ENCODE peak calls at places on chromosomes 5 and 9, in eight cellular contexts. D is tibial nerve, Z is H1, O is ovary, B is sigmoid colon, J is K562, R is A549, K is SK-N-SH. W is an unnamed sample.

GRCh38 chr5:95821110-95822021 is 1.2 kb downstream of the GLRX start:
- DNase-seq in R (no peak), B (no peak), K (peak), J (no peak), Z (no peak), O (no peak), D (no peak), W (no peak)

GRCh38 chr9:93891549-93892310 is 63.4 kb downstream of the BARX1 start:
- DNase-seq in K (no peak), B (peak), R (no peak), J (no peak), Z (no peak), D (no peak), O (no peak), W (peak)

GRCh38 chr9:20479419-20480155 is 142.7 kb downstream of the MLLT3 start:
- DNase-seq in D (no peak), R (no peak), B (no peak), Z (no peak), O (no peak), J (no peak), K (no peak), W (no peak)

GRCh38 chr5:84292788-84293653 is 91.7 kb downstream of the EDIL3 start:
- DNase-seq in B (no peak), K (no peak), D (no peak), Z (no peak), J (no peak), O (no peak), R (no peak), W (no peak)

GRCh38 chr5:10631597-10631996 is 67.7 kb downstream of the ANKRD33B start:
- DNase-seq in D (no peak), Z (no peak), B (peak), J (no peak), K (no peak), O (no peak), R (no peak), W (no peak)

GRCh38 chr9:121226186-121226585 is 24.5 kb upstream of the RAB14 start:
- DNase-seq in J (no peak), O (no peak), B (no peak), D (no peak), K (no peak), Z (no peak), R (no peak), W (no peak)

GRCh38 chr5:31809037-31809910 is 170.3 kb downstream of the PDZD2 start:
- DNase-seq in D (peak), J (peak), R (peak), K (peak), B (peak), Z (peak), O (peak), W (peak)

GRCh38 chr9:132669636-132670358 is at the start of gene DDX31:
- DNase-seq in B (peak), O (peak), D (peak), K (peak), R (peak), Z (no peak), J (peak), W (peak)

GRCh38 chr9:2545881-2546490 is 75.6 kb upstream of the VLDLR start:
- DNase-seq in Z (no peak), J (no peak), R (no peak), B (no peak), O (no peak), D (no peak), K (no peak), W (no peak)

GRCh38 chr5:177232761-177233160 is 70.8 kb downstream of the RAB24 start:
- DNase-seq in D (no peak), Z (no peak), O (no peak), R (no peak), K (no peak), J (no peak), B (no peak), W (no peak)

GRCh38 chr5:133941456-133942196 is 26.8 kb downstream of the C5orf15 start:
- DNase-seq in D (no peak), R (no peak), K (no peak), O (no peak), Z (no peak), B (no peak), J (peak), W (no peak)

GRCh38 chr5:107224272-107224671 is 446.5 kb downstream of the EFNA5 start:
- DNase-seq in B (no peak), R (no peak), J (no peak), K (no peak), O (no peak), D (no peak), Z (no peak), W (no peak)

GRCh38 chr5:107887587-107887986 is 216.8 kb upstream of the EFNA5 start:
- DNase-seq in D (no peak), J (no peak), Z (no peak), R (no peak), O (no peak), B (no peak), K (no peak), W (no peak)

GRCh38 chr9:118577121-118577520 is 792.1 kb downstream of the BRINP1 start:
- DNase-seq in D (no peak), O (no peak), Z (no peak), B (no peak), K (no peak), J (no peak), R (no peak), W (no peak)

GRCh38 chr5:173235499-173236394 is 741 bp upstream of the NKX2-5 start:
- DNase-seq in J (no peak), K (no peak), D (no peak), O (no peak), R (no peak), Z (no peak), B (no peak), W (peak)

GRCh38 chr9:95506692-95507455 is 9.9 kb downstream of the PTCH1 start:
- DNase-seq in Z (no peak), D (no peak), O (peak), K (peak), B (peak), J (peak), R (peak), W (peak)

GRCh38 chr5:131644822-131645221 is 9.8 kb upstream of the RAPGEF6 start:
- DNase-seq in B (no peak), J (no peak), D (no peak), Z (no peak), R (no peak), O (no peak), K (no peak), W (no peak)

GRCh38 chr5:75243100-75243499 is 6.4 kb upstream of the ANKRD31 start:
- DNase-seq in R (no peak), D (no peak), J (no peak), B (no peak), K (no peak), O (no peak), Z (no peak), W (no peak)

GRCh38 chr9:135012166-135012565 is 75.3 kb upstream of the OLFM1 start:
- DNase-seq in B (no peak), Z (no peak), D (no peak), R (no peak), K (no peak), J (no peak), O (no peak), W (no peak)

GRCh38 chr9:17995031-17995430 is 416.2 kb downstream of the SH3GL2 start:
- DNase-seq in B (no peak), K (no peak), J (no peak), R (no peak), O (no peak), Z (no peak), D (no peak), W (no peak)

GRCh38 chr5:137636846-137637515 is 98.9 kb downstream of the KLHL3 start:
- DNase-seq in O (no peak), D (no peak), B (no peak), R (no peak), J (no peak), K (no peak), Z (no peak), W (peak)

GRCh38 chr5:139468421-139468931 is 2.3 kb upstream of the SMIM33 start:
- DNase-seq in B (no peak), Z (no peak), D (no peak), J (peak), O (no peak), K (no peak), R (no peak), W (no peak)

GRCh38 chr9:12955510-12956163 is 180.8 kb downstream of the LURAP1L start:
- DNase-seq in D (no peak), K (no peak), O (no peak), B (no peak), R (no peak), Z (peak), J (no peak), W (no peak)

GRCh38 chr5:140648132-140648432 is 453 bp downstream of the IK start:
- DNase-seq in K (no peak), O (no peak), J (no peak), Z (no peak), D (no peak), B (no peak), R (peak), W (no peak)

GRCh38 chr9:76023715-76024195 is 133.3 kb downstream of the PCSK5 start:
- DNase-seq in R (no peak), O (no peak), J (no peak), K (no peak), Z (no peak), D (no peak), B (no peak), W (no peak)

GRCh38 chr9:113668057-113668456 is 204.5 kb downstream of the RGS3 start:
- DNase-seq in B (no peak), K (no peak), J (no peak), Z (no peak), R (no peak), O (no peak), D (no peak), W (no peak)

GRCh38 chr5:168734119-168734518 is 155.0 kb upstream of the PANK3 start:
- DNase-seq in R (no peak), B (no peak), K (no peak), J (no peak), O (no peak), Z (no peak), D (no peak), W (no peak)

GRCh38 chr9:94937214-94937903 is 210.9 kb downstream of the AOPEP start:
- DNase-seq in J (peak), Z (no peak), O (no peak), R (peak), K (no peak), D (no peak), B (no peak), W (no peak)

GRCh38 chr5:91925249-91925648 is 542.1 kb upstream of the ARRDC3 start:
- DNase-seq in O (no peak), J (no peak), Z (no peak), D (no peak), K (no peak), R (no peak), B (no peak), W (no peak)

GRCh38 chr9:108786756-108787663 is 68.8 kb downstream of the ACTL7B start:
- DNase-seq in B (no peak), R (peak), J (no peak), O (no peak), Z (no peak), K (no peak), D (no peak), W (no peak)

GRCh38 chr9:122371851-122372250 is 1.0 kb downstream of the PTGS1 start:
- DNase-seq in D (no peak), R (no peak), Z (no peak), B (peak), O (no peak), K (no peak), J (no peak), W (no peak)

GRCh38 chr9:122370303-122370702 is 521 bp upstream of the PTGS1 start:
- DNase-seq in R (no peak), D (no peak), J (peak), B (no peak), K (no peak), Z (no peak), O (no peak), W (peak)

GRCh38 chr9:122372856-122373845 is 2.3 kb downstream of the PTGS1 start:
- DNase-seq in J (no peak), Z (no peak), D (no peak), R (no peak), O (no peak), K (no peak), B (peak), W (peak)

GRCh38 chr9:122368642-122369041 is 2.2 kb upstream of the PTGS1 start:
- DNase-seq in B (no peak), K (no peak), D (no peak), Z (no peak), J (no peak), R (no peak), O (no peak), W (no peak)

GRCh38 chr9:122370869-122371467 is at the start of gene PTGS1:
- DNase-seq in O (no peak), R (no peak), B (peak), Z (no peak), J (peak), D (no peak), K (peak), W (peak)
- TF ChIP-seq EP300 in O (no peak), R (no peak), B (no peak), Z (no peak), J (no peak), D (no peak), K (no peak), W (no peak)

DNA sequence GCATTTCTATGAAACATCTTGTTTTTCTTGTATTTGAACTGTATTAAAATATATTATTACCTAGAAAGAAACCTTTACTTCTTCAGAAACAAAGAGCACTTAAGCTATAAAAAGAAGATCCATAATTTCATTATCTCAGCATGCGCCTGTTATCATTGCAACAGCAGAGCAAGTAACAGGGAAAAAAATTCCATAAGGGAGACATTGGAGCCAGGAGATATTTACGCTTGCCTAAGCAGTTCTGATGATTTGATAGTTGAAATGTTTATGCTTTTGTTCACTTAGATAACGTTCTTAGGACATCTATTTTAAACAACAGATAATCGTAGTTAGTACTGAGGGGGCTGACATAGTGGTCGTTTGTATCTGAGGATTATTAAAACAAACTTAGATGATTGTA is 252.4 kb downstream of the NNT start:
- DNase-seq in O (no peak), B (no peak), J (no peak), D (no peak), K (no peak), Z (no peak), R (no peak), W (no peak)
- H3K27ac ChIP-seq in O (no peak), B (no peak), J (no peak), D (no peak), K (no peak), Z (no peak), R (no peak), W (no peak)

GRCh38 chr9:125268394-125269013 is 6.9 kb downstream of the GAPVD1 start:
- DNase-seq in B (no peak), Z (no peak), D (no peak), J (no peak), R (no peak), K (no peak), O (no peak), W (no peak)

GRCh38 chr9:125276771-125277170 is 15.1 kb downstream of the GAPVD1 start:
- DNase-seq in B (no peak), J (no peak), O (no peak), D (no peak), R (no peak), K (no peak), Z (no peak), W (no peak)

GRCh38 chr9:125271081-125271480 is 9.5 kb downstream of the GAPVD1 start:
- DNase-seq in Z (no peak), D (no peak), J (no peak), K (no peak), R (no peak), B (no peak), O (no peak), W (no peak)

GRCh38 chr9:125269014-125269397 is 7.4 kb downstream of the GAPVD1 start:
- DNase-seq in D (no peak), R (no peak), O (no peak), K (no peak), J (no peak), B (no peak), Z (no peak), W (no peak)

DNA sequence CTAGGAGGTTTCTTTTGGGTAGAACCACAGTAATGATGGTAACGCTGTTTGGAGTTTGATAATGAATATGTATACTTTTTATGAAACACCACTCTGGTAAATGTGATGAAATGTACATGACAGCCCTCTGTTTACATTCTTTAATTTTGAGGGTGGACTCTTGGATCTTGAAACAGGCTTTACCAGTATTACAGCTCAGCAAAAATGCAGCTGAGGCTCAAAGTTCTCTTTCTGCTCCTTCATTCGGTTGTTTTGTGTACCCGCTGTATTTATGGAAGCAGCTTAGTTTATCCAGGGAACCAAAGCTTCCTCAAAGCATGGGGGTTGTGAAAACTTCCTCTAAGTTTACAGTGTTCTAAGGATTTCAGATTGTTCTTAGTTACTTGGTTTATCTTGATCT is 11.1 kb downstream of the GAPVD1 start:
- DNase-seq in Z (no peak), R (no peak), D (no peak), K (no peak), O (no peak), J (no peak), B (no peak), W (no peak)
- TF ChIP-seq EP300 in Z (no peak), R (no peak), D (no peak), K (no peak), O (no peak), J (no peak), B (no peak), W (no peak)

GRCh38 chr9:88657893-88658292 is 122.9 kb downstream of the NXNL2 start:
- DNase-seq in B (no peak), J (no peak), R (no peak), K (no peak), Z (no peak), D (no peak), O (no peak), W (no peak)

GRCh38 chr9:88652876-88653275 is 117.9 kb downstream of the NXNL2 start:
- DNase-seq in Z (no peak), B (no peak), K (no peak), D (no peak), J (no peak), R (no peak), O (no peak), W (no peak)

GRCh38 chr9:88653926-88654325 is 118.9 kb downstream of the NXNL2 start:
- DNase-seq in R (no peak), J (no peak), O (no peak), B (no peak), Z (no peak), D (no peak), K (no peak), W (no peak)

GRCh38 chr9:88646539-88646938 is 111.6 kb downstream of the NXNL2 start:
- DNase-seq in O (no peak), R (no peak), B (no peak), K (no peak), J (no peak), Z (no peak), D (no peak), W (no peak)

DNA sequence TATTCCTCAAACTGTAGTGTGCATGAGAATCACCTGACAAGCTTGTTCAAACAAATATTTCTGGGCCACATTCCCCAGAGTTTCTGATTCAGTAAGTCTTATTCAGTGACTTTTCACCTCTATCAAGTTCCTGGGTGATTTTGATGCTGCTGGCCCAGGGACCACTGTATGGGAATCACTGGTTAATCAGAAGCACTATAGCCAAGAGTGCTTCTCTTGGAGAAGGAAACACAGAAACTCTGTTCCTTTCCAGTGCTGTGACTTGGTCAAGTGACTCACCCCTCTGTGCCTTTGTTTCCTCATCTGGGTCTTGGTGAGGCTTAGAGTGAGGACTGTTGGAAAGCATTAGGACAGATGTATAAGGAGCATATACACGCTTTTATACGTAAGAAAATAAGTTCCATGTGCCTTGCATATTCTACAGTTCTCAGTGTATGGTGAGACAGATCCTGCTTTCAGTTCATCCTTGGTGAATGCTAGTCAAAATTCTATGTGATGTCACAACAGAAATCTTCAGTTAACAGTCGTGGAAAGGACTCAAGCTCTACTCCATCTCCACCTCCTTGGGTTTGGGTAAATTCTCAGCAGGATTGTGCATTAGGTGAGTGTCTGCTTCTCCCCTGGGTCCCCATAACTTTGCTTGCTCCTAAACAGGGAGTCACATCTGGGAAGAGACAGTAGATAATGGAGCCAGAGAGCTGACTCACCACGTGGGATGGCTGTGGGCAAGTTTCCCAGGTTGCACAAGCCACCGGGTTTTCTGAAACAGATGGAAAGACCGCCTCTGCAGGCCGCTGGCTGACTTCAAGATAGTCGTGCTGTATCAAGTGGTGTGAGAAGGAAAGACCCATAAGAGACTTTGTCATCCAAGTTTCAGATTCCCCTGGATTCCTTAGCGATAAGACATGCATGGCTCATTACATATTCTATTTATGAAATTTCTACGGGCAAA is 117.0 kb downstream of the NXNL2 start:
- DNase-seq in B (peak), J (peak), Z (no peak), R (peak), K (no peak), D (peak), O (peak), W (peak)
- H3K27ac ChIP-seq in B (peak), J (no peak), Z (no peak), R (peak), K (peak), D (peak), O (peak), W (no peak)

GRCh38 chr5:50856720-50857119 is 190.3 kb downstream of the PARP8 start:
- DNase-seq in Z (no peak), J (no peak), D (no peak), R (no peak), O (no peak), B (no peak), K (no peak), W (no peak)
- TF ChIP-seq EP300 in Z (no peak), J (no peak), D (no peak), R (no peak), O (no peak), B (no peak), K (no peak), W (no peak)

DNA sequence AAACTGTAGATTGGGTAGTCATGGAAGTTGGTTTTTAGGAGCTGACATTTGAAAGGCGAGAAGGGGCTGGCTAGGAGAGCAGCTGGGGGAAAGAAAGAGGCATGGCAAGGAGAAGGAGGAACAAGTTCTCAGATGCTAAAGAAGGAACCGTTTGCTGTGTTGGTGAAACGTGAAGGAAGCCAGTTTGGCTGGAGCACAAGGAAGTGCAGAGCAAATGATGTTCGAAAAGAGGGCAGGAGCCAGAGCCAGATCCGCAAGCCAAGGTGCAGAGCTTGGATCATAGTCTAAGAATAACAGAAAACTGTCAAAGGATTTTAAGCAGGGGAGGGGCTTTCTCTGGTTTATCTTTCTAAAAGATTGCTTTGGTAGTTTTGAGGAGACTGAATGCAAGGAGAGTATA is 276.6 kb downstream of the ASTN2 start:
- DNase-seq in D (no peak), R (no peak), K (no peak), B (no peak), Z (no peak), J (no peak), O (no peak), W (no peak)
- H3K27ac ChIP-seq in D (no peak), R (no peak), K (no peak), B (no peak), Z (no peak), J (no peak), O (no peak), W (no peak)

GRCh38 chr9:7241694-7242093 is 483.9 kb downstream of the KDM4C start:
- DNase-seq in Z (no peak), O (no peak), K (no peak), R (no peak), B (no peak), D (no peak), J (no peak), W (no peak)
- TF ChIP-seq EP300 in Z (no peak), O (no peak), K (no peak), R (no peak), B (no peak), D (no peak), J (no peak), W (no peak)

W was measured in upper lobe of left lung.